ENCODE peak calls at places on chromosomes 2 and 18, in five cellular contexts. W is IMR-90, U is spleen, Z is right lobe of liver, H is heart left ventricle. D is an unnamed sample.

GRCh38 chr2:55014962-55015939 is 35.0 kb downstream of the RTN4 start:
- DNase-seq in W (peak), U (no peak), Z (no peak), H (peak), D (no peak)

GRCh38 chr2:109162999-109163398 is 34.0 kb downstream of the SH3RF3 start:
- DNase-seq in W (no peak), U (no peak), Z (no peak), H (peak), D (no peak)

GRCh38 chr2:10688921-10689807 is 611 bp downstream of the NOL10 start:
- DNase-seq in W (no peak), U (no peak), Z (no peak), H (peak), D (peak)

GRCh38 chr2:139885921-139886498 is 1105.8 kb upstream of the NXPH2 start:
- DNase-seq in W (no peak), U (no peak), Z (no peak), H (no peak), D (no peak)

GRCh38 chr2:22904126-22904684 is 480.8 kb upstream of the KLHL29 start:
- DNase-seq in W (no peak), U (no peak), Z (peak), H (peak), D (peak)

GRCh38 chr2:124046332-124046731 is 21.2 kb downstream of the CNTNAP5 start:
- DNase-seq in W (no peak), U (no peak), Z (no peak), H (no peak), D (no peak)

GRCh38 chr18:23191952-23192662 is 56.8 kb downstream of the CABLES1 start:
- DNase-seq in W (peak), U (peak), Z (peak), H (peak), D (peak)

GRCh38 chr18:69956037-69956436 is 8.4 kb upstream of the CD226 start:
- DNase-seq in W (no peak), U (no peak), Z (no peak), H (no peak), D (no peak)

GRCh38 chr18:59748628-59749360 is 51.6 kb upstream of the CCBE1 start:
- DNase-seq in W (peak), U (no peak), Z (no peak), H (no peak), D (no peak)

GRCh38 chr2:143300531-143300930 is 171.3 kb downstream of the ARHGAP15 start:
- DNase-seq in W (peak), U (no peak), Z (no peak), H (no peak), D (no peak)

GRCh38 chr2:170716851-170717598 is 1.9 kb downstream of the SP5 start:
- DNase-seq in W (peak), U (peak), Z (peak), H (peak), D (no peak)

GRCh38 chr2:212173331-212173730 is 365.3 kb downstream of the ERBB4 start:
- DNase-seq in W (no peak), U (no peak), Z (no peak), H (no peak), D (no peak)

GRCh38 chr2:212170382-212170781 is 368.2 kb downstream of the ERBB4 start:
- DNase-seq in W (no peak), U (no peak), Z (no peak), H (no peak), D (no peak)

GRCh38 chr2:212177724-212178123 is 360.9 kb downstream of the ERBB4 start:
- DNase-seq in W (peak), U (no peak), Z (no peak), H (no peak), D (no peak)

GRCh38 chr2:212176151-212176550 is 362.5 kb downstream of the ERBB4 start:
- DNase-seq in W (no peak), U (no peak), Z (no peak), H (no peak), D (no peak)

DNA sequence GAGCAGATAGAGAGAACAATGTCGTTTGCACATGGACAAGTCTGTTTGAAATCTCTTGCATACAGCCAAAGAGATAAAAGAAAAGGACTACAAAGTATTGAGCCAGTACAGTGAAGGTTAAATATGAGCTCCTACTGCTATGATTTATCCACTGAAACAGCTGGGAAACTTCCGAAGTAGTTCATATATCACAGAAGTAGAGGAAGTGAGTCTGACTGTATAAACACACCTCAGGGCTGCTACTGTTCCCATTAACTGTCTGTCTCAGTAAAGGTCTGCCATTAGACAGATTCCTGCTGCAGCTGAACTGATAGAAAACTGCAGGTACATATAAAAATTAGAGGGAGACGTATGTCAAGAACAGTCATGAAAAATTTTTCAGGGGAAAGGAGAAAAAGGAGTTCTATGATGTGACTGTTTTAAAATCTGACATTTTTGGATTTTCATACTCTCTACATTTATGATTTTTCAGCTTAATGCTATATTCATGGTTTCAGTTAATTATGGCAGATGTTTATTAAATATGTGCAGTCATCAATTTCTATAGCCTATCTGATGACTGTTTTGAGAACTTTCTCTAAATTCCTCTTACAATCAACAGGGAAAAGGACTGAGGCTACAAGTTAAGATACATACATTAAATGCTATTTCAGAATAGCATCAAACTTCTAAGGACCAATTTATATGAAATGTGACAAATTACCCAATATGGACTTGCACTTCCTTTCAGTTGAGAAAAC is 364.7 kb downstream of the ERBB4 start:
- DNase-seq in W (peak), U (no peak), Z (no peak), H (no peak), D (no peak)
- TF ChIP-seq POLR2A in W (no peak), U (no peak), Z (no peak), H (no peak), D (no peak)

DNA sequence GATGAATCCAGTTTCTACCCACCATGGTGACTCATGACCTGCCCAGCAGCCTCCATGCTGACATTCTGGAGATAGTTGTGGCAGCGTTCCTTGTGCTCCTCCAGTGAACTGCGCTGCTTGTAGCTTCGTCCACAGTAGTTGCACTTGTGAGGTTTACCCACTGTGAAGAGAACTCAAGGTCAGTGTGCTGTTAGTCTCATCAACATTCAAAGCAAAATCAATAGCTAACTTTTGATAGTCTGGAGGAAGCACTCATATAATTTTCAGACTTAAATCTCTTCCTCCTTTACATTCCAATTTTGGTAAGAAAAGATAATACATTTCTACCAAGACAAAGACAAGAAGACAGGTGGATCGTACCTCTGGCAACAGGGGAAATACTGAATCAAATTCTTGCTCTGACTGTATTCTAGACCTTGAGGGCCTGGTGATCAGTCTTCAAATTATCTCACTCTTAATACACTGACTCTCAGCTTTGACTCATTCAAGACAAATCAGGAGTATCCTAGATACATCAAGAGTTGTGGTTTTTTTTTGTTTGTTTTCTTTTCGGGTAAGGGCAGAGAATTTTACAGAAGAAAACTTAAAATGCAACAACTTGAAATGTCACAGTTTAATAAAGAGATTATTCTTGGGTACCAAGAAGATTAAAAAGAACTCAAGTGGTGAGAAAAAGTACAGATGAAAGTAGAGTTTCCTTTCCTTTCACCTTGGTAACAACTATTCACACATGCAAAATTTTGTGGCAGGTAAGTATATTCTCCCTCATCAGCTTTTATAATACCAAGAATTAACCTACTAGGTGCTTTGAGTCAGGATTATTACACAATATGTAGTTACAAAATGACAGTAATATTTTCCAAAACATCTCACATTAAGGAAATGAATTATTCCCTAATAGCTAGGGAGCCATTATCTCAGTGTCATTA is 129.2 kb downstream of the IKZF2 start:
- DNase-seq in W (peak), U (no peak), Z (no peak), H (no peak), D (peak)
- TF ChIP-seq POLR2A in W (no peak), U (no peak), Z (no peak), H (no peak), D (no peak)

GRCh38 chr2:65436169-65436824 is 3.9 kb upstream of the SPRED2 start:
- DNase-seq in W (peak), U (peak), Z (peak), H (peak), D (peak)
- TF ChIP-seq POLR2A in W (peak), U (no peak), Z (peak), H (peak), D (no peak)

DNA sequence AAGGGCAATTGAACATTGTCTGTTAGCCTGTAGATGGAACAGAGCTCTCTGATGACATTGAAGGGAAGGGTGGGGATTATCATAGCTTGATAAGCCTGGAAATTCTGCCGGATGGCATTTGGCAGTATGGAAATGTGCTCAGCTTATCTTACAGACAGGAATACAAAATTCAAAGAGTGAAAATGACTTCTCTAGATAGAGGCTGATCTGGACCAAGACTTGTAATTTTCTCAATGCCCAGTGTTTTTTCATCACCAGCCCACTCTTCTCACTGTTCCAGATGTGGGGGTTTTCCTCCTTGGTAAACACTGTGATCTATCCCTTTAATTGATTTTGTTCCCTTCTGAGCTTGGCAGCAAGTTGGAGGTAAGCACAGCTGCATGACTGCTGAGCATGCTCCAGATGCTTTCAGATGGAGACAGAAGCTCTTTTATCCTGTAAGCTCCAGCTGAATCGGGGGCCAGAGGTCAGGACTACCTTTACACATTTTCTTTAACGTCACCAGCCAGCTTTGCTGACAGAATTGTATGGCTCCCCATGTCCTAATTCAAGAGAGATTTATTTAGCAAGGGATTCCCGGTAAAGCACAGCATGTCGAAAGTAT is 287.4 kb upstream of the TCF4 start:
- DNase-seq in W (no peak), U (no peak), Z (no peak), H (peak), D (no peak)
- TF ChIP-seq POLR2A in W (no peak), U (no peak), Z (no peak), H (no peak), D (no peak)

GRCh38 chr18:10950080-10950875 is 199.1 kb downstream of the PIEZO2 start:
- DNase-seq in W (no peak), U (no peak), Z (no peak), H (no peak), D (no peak)
- TF ChIP-seq POLR2A in W (no peak), U (no peak), Z (no peak), H (no peak), D (no peak)